ENCODE peak calls at places on chromosomes 6 and 20, in four cellular contexts. C is H1, A is GM12878, S is HepG2. Y is an unnamed sample.
A peak's percentile ranks its signal among the peaks of the same experiment; 100 is the strongest.

GRCh38 chr6:139407718-139408222 is 33.3 kb upstream of the CITED2 start:
- DNase-seq in A (no peak), S (no peak), C (no peak), Y (no peak)

GRCh38 chr20:20009784-20010253 is 7.3 kb upstream of the NAA20 start:
- DNase-seq in A (no peak), C (no peak), S (peak; percentile 52), Y (no peak)

GRCh38 chr6:116511424-116512131 is at the start of gene CALHM5:
- DNase-seq in S (no peak), C (no peak), A (no peak), Y (no peak)

GRCh38 chr6:139955366-139956155 is 581.1 kb upstream of the CITED2 start:
- DNase-seq in C (no peak), A (no peak), S (peak; percentile 33), Y (no peak)

GRCh38 chr6:82877213-82878195 is 188.1 kb downstream of the UBE3D start:
- DNase-seq in A (no peak), S (no peak), C (no peak), Y (no peak)

GRCh38 chr6:169250660-169251059 is 3.0 kb downstream of the THBS2 start:
- DNase-seq in A (no peak), C (no peak), S (no peak), Y (no peak)

GRCh38 chr6:131053546-131054240 is 9.4 kb downstream of the EPB41L2 start:
- DNase-seq in S (no peak), C (no peak), A (no peak), Y (no peak)

GRCh38 chr6:158233214-158233795 is 65.2 kb downstream of the GTF2H5 start:
- DNase-seq in A (no peak), S (peak; percentile 49), C (no peak), Y (no peak)

GRCh38 chr20:33704197-33704924 is 15.7 kb downstream of the PXMP4 start:
- DNase-seq in A (no peak), C (no peak), S (no peak), Y (no peak)

GRCh38 chr6:156869986-156870398 is 92.8 kb downstream of the ARID1B start:
- DNase-seq in A (no peak), S (no peak), C (peak; percentile 60), Y (no peak)

GRCh38 chr6:106275692-106276091 is 49.9 kb downstream of the ATG5 start:
- DNase-seq in C (no peak), S (no peak), A (no peak), Y (no peak)

GRCh38 chr6:44034931-44035345 is 92.3 kb downstream of the MRPL14 start:
- DNase-seq in A (no peak), S (no peak), C (no peak), Y (no peak)

GRCh38 chr6:44332585-44332984 is 9.9 kb upstream of the SPATS1 start:
- DNase-seq in A (no peak), C (no peak), S (no peak), Y (no peak)

GRCh38 chr6:76275746-76276145 is 203.3 kb upstream of the IMPG1 start:
- DNase-seq in C (no peak), S (no peak), A (no peak), Y (no peak)

GRCh38 chr6:24761193-24761835 is 13.4 kb upstream of the GMNN start:
- DNase-seq in C (no peak), S (no peak), A (no peak), Y (no peak)

GRCh38 chr6:44704240-44705150 is 317.0 kb downstream of the CDC5L start:
- DNase-seq in S (no peak), C (no peak), A (peak; percentile 71), Y (no peak)

GRCh38 chr20:5657190-5657872 is 92.9 kb upstream of the SHLD1 start:
- DNase-seq in S (peak; percentile 70), A (no peak), C (no peak), Y (no peak)

GRCh38 chr6:38175786-38176185 is 356.3 kb downstream of the ZFAND3 start:
- DNase-seq in S (peak; percentile 50), C (no peak), A (no peak), Y (no peak)

GRCh38 chr6:37871616-37872384 is 52.3 kb downstream of the ZFAND3 start:
- DNase-seq in S (no peak), A (no peak), C (no peak), Y (no peak)

GRCh38 chr6:37777272-37777736 is 42.2 kb upstream of the ZFAND3 start:
- DNase-seq in A (peak; percentile 55), C (peak; percentile 53), S (no peak), Y (no peak)

GRCh38 chr6:163630991-163631390 is 216.5 kb downstream of the QKI start:
- DNase-seq in A (no peak), S (no peak), C (no peak), Y (no peak)

GRCh38 chr20:30503992-30504570 is 753.4 kb upstream of the DEFB115 start:
- DNase-seq in S (no peak), A (no peak), C (no peak), Y (no peak)

GRCh38 chr6:52517502-52518278 is 59.2 kb downstream of the TRAM2 start:
- DNase-seq in A (no peak), S (peak; percentile 92), C (peak; percentile 57), Y (peak; percentile 76)

GRCh38 chr6:7235712-7236311 is 77.2 kb downstream of the SSR1 start:
- DNase-seq in S (no peak), C (no peak), A (no peak), Y (no peak)

GRCh38 chr6:49563006-49563886 is 12.8 kb downstream of the C6orf141 start:
- DNase-seq in C (no peak), A (no peak), S (no peak), Y (no peak)

GRCh38 chr6:35296931-35297330 is 687 bp upstream of the DEF6 start:
- DNase-seq in S (no peak), A (no peak), C (no peak), Y (no peak)

GRCh38 chr6:146910611-146911010 is 293.6 kb upstream of the STXBP5 start:
- DNase-seq in S (no peak), C (no peak), A (no peak), Y (no peak)
- TF ChIP-seq SUZ12 in S (no peak), C (no peak), A (no peak), Y (no peak)

DNA sequence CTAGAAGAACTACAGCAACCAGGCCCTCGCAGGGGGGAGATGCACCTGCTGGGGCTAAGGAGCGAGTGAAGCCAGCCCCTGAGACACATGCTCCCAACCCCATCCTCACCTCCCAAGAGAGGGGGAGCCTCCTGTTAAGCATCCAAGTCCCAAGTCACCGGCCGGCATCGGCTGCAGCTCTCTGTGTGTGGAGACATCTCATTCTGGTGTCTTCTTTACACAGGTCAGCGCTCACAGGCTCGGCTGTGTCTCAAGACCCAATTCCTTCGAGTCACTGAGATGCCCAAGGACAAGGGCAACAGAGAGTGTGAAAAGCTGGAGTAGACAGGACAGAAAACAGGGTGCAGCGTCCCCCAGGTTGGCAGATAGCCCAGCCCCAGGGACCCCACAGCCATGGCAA is 21.1 kb upstream of the MRGBP start:
- DNase-seq in A (no peak), S (no peak), C (no peak), Y (no peak)
- H3K27me3 ChIP-seq in A (no peaks in the 10 kb centered on the region), S (peaks cover 71% of the 10 kb centered on the region), C (no peaks in the 10 kb centered on the region), Y (no peaks in the 10 kb centered on the region)

GRCh38 chr6:125968493-125968892 is 11.9 kb downstream of the HINT3 start:
- DNase-seq in A (no peak), S (no peak), C (no peak), Y (no peak)
- H3K4me3 ChIP-seq in A (no peak overlapping the region), S (no peak overlapping the region), C (no peak overlapping the region), Y (no peak overlapping the region)

GRCh38 chr20:45972500-45973183 is 639 bp upstream of the ZNF335 start:
- DNase-seq in S (no peak), C (no peak), A (no peak), Y (no peak)
- TF ChIP-seq SUZ12 in S (no peak), C (no peak), A (no peak), Y (no peak)

Y was measured in NT2/D1.